ENCODE peak calls at places on chromosomes 4 and X, in five cellular contexts. Z is neural progenitor cell, A is K562, R is PC-3, B is right cardiac atrium. C is an unnamed sample. For H3K4me1, the result is how much of the 10 kb centered on the place peaks cover.

GRCh38 chr4:48175328-48175727 is 41.3 kb upstream of the TXK start:
- DNase-seq in B (no peak), Z (peak), R (no peak), A (no peak), C (no peak)

GRCh38 chrX:44693255-44693654 is 150.6 kb upstream of the DUSP21 start:
- DNase-seq in Z (no peak), R (no peak), A (no peak), B (no peak), C (no peak)

GRCh38 chr4:11698846-11699590 is 270.3 kb upstream of the HS3ST1 start:
- DNase-seq in R (peak), Z (no peak), B (no peak), A (no peak), C (no peak)

GRCh38 chrX:48703642-48704481 is 7.3 kb downstream of the SUV39H1 start:
- DNase-seq in B (no peak), A (no peak), R (peak), Z (no peak), C (no peak)

GRCh38 chr4:105186701-105187158 is 40.1 kb downstream of the TET2 start:
- DNase-seq in R (peak), B (peak), Z (no peak), A (no peak), C (no peak)

GRCh38 chrX:2389324-2389723 is 111.5 kb downstream of the DHRSX start:
- DNase-seq in R (no peak), A (no peak), B (no peak), Z (no peak), C (no peak)

GRCh38 chr4:15015170-15015569 is 12.9 kb downstream of the CPEB2 start:
- DNase-seq in R (no peak), Z (no peak), B (no peak), A (no peak), C (no peak)

GRCh38 chr4:120844528-120844921 is 78.0 kb downstream of the PRDM5 start:
- DNase-seq in Z (no peak), A (no peak), R (no peak), B (no peak), C (no peak)

GRCh38 chr4:156968479-156968984 is 3.1 kb downstream of the PDGFC start:
- DNase-seq in B (peak), R (peak), Z (peak), A (peak), C (no peak)

GRCh38 chrX:19805054-19805690 is 82.2 kb downstream of the SH3KBP1 start:
- DNase-seq in R (no peak), B (no peak), A (no peak), Z (no peak), C (peak)

GRCh38 chrX:109732319-109732779 is 708 bp downstream of the ACSL4 start:
- DNase-seq in A (peak), Z (peak), B (no peak), R (peak), C (peak)

GRCh38 chr4:109690690-109691410 is 12.4 kb downstream of the CASP6 start:
- DNase-seq in Z (no peak), B (no peak), A (no peak), R (no peak), C (peak)

GRCh38 chr4:1880332-1880731 is 9.1 kb downstream of the NSD2 start:
- DNase-seq in Z (no peak), A (no peak), B (no peak), R (no peak), C (no peak)

GRCh38 chr4:128221556-128221955 is 66.1 kb downstream of the PGRMC2 start:
- DNase-seq in A (no peak), B (no peak), Z (no peak), R (no peak), C (no peak)

GRCh38 chrX:85159644-85160043 is 83.9 kb downstream of the SATL1 start:
- DNase-seq in A (no peak), Z (no peak), R (no peak), B (no peak), C (no peak)

GRCh38 chr4:86939737-86940141 is 4.9 kb downstream of the AFF1 start:
- DNase-seq in R (no peak), B (no peak), A (no peak), Z (no peak), C (peak)

GRCh38 chr4:40576651-40577480 is 52.8 kb downstream of the RBM47 start:
- DNase-seq in B (peak), R (peak), Z (peak), A (no peak), C (no peak)
- H3K27ac ChIP-seq in B (peak), R (peak), Z (peak), A (no peak), C (no peak)

GRCh38 chr4:38166082-38166481 is 205.9 kb downstream of the PTTG2 start:
- DNase-seq in B (no peak), R (no peak), Z (no peak), A (no peak), C (no peak)

GRCh38 chr4:38166768-38167167 is 206.6 kb downstream of the PTTG2 start:
- DNase-seq in Z (no peak), R (no peak), B (no peak), A (no peak), C (no peak)

GRCh38 chr4:38162240-38162784 is 202.1 kb downstream of the PTTG2 start:
- DNase-seq in R (peak), A (no peak), Z (peak), B (no peak), C (no peak)

GRCh38 chr4:38163216-38164006 is 203.2 kb downstream of the PTTG2 start:
- DNase-seq in R (peak), Z (no peak), A (no peak), B (no peak), C (no peak)

GRCh38 chr4:38164346-38164745 is 204.1 kb downstream of the PTTG2 start:
- DNase-seq in B (no peak), R (no peak), Z (no peak), A (no peak), C (no peak)
- H3K4me3 ChIP-seq in B (no peak), R (no peak), Z (no peak), A (no peak), C (no peak)

GRCh38 chr4:10096976-10097330 is 19.6 kb downstream of the WDR1 start:
- DNase-seq in B (peak), A (no peak), R (no peak), Z (no peak), C (no peak)
- H3K4me1 ChIP-seq in B (half or more), A (under half), R (under half), Z (under half), C (half or more)

GRCh38 chrX:11351375-11352295 is 58.4 kb downstream of the AMELX start:
- DNase-seq in B (peak), A (no peak), Z (no peak), R (no peak), C (no peak)
- H3K27ac ChIP-seq in B (peak), A (peak), Z (no peak), R (peak), C (no peak)

DNA sequence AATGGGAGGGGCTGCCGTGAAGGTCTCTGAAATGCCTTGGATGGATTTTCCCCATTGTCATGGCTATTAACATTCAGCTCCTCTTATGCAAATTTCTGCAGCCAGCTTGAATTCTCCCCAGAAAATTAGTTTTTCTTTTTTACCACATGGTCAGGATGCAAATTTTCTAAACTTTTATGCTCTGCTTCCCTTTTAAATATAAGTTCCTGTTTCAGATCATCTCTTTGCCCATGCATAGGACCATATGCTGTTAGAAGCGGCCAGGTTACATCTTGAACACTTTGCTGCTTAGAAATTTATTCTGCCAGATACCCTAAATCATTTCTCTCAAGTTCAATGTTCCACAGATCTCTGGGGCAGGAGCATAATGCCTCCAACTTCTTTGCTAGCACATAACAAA is 13.8 kb upstream of the CLDN34 start:
- DNase-seq in Z (no peak), A (no peak), R (no peak), B (no peak), C (no peak)
- H3K4me3 ChIP-seq in Z (no peak), A (no peak), R (no peak), B (no peak), C (no peak)

DNA sequence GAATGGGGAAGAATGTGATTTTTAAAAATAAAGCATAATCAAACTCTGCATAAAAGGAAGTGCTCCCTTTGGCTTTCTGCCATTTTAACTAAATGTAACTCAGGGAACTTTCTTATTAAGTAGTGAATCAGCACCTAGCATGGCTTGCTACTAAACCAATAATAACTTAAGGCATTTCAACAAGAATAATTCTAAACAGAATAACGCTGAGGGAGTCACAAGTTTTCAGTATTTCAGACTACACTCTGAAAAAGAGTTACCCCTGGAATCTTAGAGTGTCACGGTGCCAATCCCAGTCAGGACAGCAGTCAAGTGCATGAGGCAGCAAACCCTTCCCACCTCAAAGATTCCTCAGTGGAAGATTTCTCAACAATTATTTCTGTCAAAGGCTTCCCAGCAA is 97.2 kb upstream of the MYOZ2 start:
- DNase-seq in R (peak), B (no peak), A (no peak), Z (no peak), C (no peak)
- H3K4me1 ChIP-seq in R (under half), B (under half), A (under half), Z (under half), C (under half)